ENCODE peak calls at places on chromosomes 11 and 22, in seven cellular contexts. I is H9, G is IMR-90, Y is H1, W is trophoblast cell, M is neuronal stem cell, R is mesendoderm. L is an unnamed sample.

GRCh38 chr11:127052420-127052819 is 51.9 kb upstream of the KIRREL3 start:
- DNase-seq in I (no peak), G (no peak), Y (no peak), W (no peak), M (peak), R (peak), L (no peak)

GRCh38 chr11:116502641-116503061 is 270.1 kb downstream of the BUD13 start:
- DNase-seq in I (no peak), G (no peak), Y (peak), W (no peak), M (no peak), R (no peak), L (no peak)

GRCh38 chr11:27718346-27718852 is 18.1 kb upstream of the BDNF start:
- DNase-seq in I (peak), G (peak), Y (peak), W (no peak), M (peak), R (peak), L (peak)

GRCh38 chr11:92272651-92273050 is 48.0 kb downstream of the FAT3 start:
- DNase-seq in I (no peak), G (no peak), Y (no peak), W (no peak), M (no peak), R (no peak), L (no peak)

GRCh38 chr11:110598725-110599124 is 113.5 kb downstream of the ARHGAP20 start:
- DNase-seq in I (no peak), G (no peak), Y (no peak), W (no peak), M (no peak), R (no peak), L (no peak)

GRCh38 chr11:72220696-72221363 is 3.7 kb upstream of the INPPL1 start:
- DNase-seq in I (peak), G (no peak), Y (no peak), W (no peak), M (no peak), R (no peak), L (no peak)

GRCh38 chr11:394858-395655 is 1.0 kb downstream of the PKP3 start:
- DNase-seq in I (no peak), G (no peak), Y (no peak), W (no peak), M (no peak), R (no peak), L (no peak)

GRCh38 chr11:45058344-45058743 is 88.1 kb upstream of the PRDM11 start:
- DNase-seq in I (no peak), G (no peak), Y (no peak), W (no peak), M (no peak), R (no peak), L (no peak)

GRCh38 chr11:119993732-119994131 is 144.2 kb downstream of the TRIM29 start:
- DNase-seq in I (no peak), G (no peak), Y (no peak), W (no peak), M (no peak), R (peak), L (no peak)

DNA sequence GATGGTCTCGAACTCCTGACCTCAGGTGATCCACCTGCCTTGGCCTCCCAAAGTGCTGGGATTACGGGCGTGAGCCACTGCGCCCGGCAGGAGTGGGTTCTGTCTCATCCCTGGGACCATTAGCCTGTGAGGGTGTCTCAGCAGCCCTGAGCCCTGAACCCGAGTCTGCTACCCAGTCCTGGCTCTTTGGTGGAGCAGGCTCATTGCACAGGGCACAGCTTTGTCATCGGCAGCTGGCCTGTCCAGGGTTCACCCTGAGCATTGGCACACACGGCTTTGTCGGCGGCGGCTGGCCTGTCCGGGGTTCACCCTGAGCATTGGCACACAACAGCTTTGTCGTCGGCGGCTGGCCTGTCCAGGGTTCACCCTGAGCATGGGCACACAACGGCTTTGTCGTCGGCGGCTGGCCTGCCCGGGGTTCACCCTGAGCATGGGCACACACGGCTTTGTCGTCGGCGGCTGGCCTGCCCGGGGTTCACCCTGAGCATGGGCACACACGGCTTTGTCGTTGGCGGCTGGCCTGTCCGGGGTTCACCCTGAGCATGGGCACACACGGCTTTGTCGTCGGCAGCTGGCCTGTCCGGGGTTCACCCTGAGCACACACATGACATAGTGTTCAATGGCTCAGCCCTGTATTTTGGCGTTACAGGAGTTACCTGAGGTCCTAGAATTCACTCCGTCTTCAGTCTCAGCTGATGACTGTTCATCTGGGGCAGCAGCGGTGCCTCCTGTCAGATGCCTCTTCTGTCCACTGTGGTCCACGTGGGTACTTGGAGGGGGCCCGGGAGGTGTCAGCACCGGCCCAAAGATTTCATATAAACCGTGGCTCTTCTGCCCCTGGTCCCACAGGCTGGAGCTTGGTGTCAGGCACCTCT is 1082.5 kb downstream of the BRD1 start:
- DNase-seq in I (no peak), G (no peak), Y (peak), W (no peak), M (no peak), R (no peak), L (no peak)
- H2BK120ac ChIP-seq in I (no peak), G (no peak), Y (no peak), W (no peak), M (no peak), R (no peak), L (no peak)

DNA sequence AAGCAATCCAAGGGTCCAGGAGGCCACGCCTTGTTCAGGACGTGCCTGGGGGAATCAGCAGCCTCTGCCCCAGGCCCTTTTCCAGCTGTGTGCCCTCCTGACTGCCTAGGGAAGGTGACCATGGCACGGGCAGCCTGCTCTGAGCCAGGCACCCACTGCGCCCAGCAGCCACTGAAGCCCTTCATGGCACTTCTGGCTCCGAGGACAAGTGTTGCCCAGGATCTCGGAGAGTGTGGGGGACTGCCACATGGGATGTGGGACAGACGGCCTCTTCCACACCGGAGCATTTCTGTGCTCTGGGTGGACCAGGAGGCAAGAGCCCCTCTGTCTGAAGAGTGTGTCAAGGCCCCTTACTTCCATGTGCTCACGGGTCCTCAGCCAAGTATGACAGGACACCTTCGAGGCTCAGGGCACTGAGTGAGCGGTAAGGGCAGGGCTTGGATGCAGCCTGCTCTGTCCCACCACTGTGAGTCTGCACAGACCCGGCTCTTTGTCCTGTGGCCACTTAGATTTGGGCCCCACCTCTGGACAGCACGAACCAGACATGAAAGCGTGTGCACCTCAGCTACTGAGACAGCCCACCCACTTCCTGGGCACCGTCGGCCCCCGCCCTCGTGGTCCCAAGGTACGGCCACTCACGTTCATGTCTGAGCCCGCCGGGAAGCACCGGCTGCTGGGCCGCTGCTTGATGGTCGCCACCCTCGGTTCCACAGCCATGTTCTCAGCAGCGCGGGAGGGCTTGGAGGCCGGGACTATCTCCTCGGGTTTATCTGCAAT is 93.6 kb downstream of the CTTN start:
- DNase-seq in I (no peak), G (no peak), Y (no peak), W (no peak), M (no peak), R (no peak), L (no peak)
- H3K18ac ChIP-seq in I (no peak), G (no peak), Y (no peak), W (no peak), M (peak), R (no peak), L (no peak)

DNA sequence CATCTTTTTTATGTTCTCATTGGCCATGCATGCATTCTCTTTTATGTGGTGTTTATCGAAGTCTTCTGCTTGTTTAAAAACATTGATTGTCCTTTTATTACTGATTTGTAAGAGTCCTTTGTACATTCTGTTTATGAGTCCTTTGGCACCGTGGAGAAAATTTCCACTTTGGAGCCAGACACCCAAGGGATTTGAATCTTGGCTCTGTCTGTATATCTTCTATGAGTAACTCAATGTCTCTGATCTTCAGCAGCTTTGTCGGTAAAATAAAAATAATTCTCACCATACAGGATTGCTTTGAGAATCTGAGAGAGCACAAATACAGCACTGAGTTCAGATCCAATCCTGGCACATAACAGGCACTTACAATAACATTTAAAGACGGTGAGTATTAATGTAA is 12.8 kb upstream of the SORL1 start:
- DNase-seq in I (no peak), G (no peak), Y (no peak), W (no peak), M (no peak), R (no peak), L (no peak)
- H2BK120ac ChIP-seq in I (no peak), G (no peak), Y (no peak), W (no peak), M (no peak), R (no peak), L (no peak)

GRCh38 chr22:20095521-20095920 is 15.5 kb downstream of the DGCR8 start:
- DNase-seq in I (no peak), G (no peak), Y (no peak), W (no peak), M (no peak), R (no peak), L (no peak)
- H3K18ac ChIP-seq in I (no peak), G (no peak), Y (no peak), W (no peak), M (no peak), R (no peak), L (no peak)

DNA sequence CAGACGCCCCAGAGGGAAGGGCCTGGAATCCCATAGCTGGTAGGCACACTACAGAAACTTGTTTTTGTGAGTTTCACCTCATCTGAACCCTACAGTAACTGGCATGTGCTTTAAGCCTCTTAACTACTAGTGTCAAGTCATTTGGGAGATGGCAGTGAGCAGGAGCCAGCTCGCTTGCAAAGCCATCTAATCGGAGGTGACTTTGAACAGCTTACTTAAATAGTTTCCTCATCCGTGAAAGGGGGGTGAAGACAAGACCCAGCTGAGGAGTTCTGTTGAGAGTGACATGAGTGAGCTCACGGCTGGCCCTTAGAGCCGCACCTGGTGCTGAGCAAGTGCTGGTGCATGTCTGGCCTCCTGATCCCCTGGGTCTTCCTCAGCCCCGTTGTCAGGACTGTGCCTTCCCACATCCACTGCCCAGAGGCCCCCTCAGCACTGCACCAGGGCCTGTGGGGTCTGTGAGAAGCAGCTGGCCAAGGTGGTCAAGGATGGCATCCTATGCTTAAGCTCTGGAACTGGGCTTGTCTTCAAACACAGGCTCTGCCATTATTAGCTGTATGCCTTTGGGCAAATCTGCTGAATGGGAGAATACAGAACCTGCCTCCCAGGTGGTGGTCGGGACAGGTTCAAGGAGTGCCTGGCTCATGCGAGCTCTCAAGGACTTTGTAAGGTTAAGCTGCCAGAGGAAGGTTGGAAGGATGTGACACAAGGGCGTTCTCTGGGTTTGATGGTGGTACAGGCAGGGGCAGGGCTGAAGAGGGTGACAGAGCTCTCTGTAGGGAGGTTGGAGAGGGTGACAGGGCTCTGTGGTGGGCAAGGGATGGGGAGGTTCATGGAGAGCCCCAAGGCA is 27.3 kb downstream of the INCENP start:
- DNase-seq in I (no peak), G (no peak), Y (no peak), W (no peak), M (no peak), R (no peak), L (no peak)
- H2BK120ac ChIP-seq in I (no peak), G (no peak), Y (no peak), W (no peak), M (no peak), R (no peak), L (no peak)

DNA sequence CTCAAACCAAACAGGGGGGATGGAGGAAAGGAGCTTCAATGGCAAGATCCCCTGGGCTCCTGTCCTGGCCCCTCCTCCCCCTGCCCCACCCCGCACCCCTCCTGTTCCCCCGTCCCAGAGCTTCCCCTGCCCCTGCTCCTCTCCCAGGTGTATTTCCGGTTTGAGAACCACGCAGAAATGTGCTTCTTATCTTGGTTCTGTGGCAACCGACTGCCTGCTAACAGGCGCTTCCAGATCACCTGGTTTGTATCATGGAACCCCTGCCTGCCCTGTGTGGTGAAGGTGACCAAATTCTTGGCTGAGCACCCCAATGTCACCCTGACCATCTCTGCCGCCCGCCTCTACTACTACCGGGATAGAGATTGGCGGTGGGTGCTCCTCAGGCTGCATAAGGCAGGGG is 4.0 kb downstream of the APOBEC3D start:
- DNase-seq in I (no peak), G (no peak), Y (no peak), W (no peak), M (no peak), R (no peak), L (no peak)
- H3K18ac ChIP-seq in I (no peak), G (no peak), Y (no peak), W (no peak), M (no peak), R (no peak), L (no peak)

GRCh38 chr11:60454212-60454611 is 1.4 kb upstream of the MS4A1 start:
- DNase-seq in I (no peak), G (no peak), Y (no peak), W (no peak), M (no peak), R (no peak), L (no peak)
- H2BK120ac ChIP-seq in I (no peak), G (no peak), Y (no peak), W (no peak), M (no peak), R (no peak), L (no peak)

DNA sequence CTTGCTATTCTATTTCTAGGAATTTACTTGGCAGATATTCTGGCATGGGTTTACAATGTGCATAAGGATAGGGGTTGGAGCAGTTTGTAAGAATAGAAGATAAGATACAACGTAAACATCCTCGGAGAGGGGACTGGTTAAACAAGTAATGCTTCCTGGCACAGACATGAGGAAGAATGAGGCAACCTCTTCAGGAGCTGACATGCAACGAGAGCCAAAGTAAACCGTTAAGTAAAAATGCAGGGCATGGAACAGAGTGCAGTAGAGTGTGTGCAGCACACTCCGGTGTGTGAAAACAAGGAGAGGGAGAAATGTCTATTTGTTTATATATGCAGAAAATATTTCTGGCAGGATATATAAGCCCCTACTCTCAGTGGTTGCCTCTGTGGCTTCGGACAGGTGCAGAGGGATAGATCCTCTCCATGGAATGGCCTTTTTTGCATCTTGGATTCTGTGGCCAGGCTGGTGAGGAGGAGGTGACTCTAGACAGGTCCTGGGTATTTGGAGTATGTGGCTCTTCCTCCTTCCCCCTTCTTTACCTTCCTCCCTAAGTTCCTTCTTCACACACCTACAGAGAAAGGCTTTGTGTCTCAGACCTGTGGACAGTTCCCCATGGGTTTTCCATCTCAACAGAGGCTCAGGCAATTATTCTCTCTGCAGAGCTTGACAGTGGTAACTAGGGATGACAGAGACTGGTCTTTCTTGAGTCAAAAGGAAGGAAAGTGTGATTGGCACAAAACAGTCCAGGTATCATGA is 2.5 kb downstream of the RAB36 start:
- DNase-seq in I (no peak), G (peak), Y (no peak), W (peak), M (no peak), R (no peak), L (peak)
- H3K18ac ChIP-seq in I (no peak), G (no peak), Y (no peak), W (no peak), M (no peak), R (no peak), L (no peak)

GRCh38 chr11:77171885-77172665 is 44.0 kb downstream of the MYO7A start:
- DNase-seq in I (peak), G (no peak), Y (peak), W (no peak), M (peak), R (peak), L (no peak)
- H2BK120ac ChIP-seq in I (no peak), G (no peak), Y (no peak), W (peak), M (no peak), R (no peak), L (no peak)

DNA sequence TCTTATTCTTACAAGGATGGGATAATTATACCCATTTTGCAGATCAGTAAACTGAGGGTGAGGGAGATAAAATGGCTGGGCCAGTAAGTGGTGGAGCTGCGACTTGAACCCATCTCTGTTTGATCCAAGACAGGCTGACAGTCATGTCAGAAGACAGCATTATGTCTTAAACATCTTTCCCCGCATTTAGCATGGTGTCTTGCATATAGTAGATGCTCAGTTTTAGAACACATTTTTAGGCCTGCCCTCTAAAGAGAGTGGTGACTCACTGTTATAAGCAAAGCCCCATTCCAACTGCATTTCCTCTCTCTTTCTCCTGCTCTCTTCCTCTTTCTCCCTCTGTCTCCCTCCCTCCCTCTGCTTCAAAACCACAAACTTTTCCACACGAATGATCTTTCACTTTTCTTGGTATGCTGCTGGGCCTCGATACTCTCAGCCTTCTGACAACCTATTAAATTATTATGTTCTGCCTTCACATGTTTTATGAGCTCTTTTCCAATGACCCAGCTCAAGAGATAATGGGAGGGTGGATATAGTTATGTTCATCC is 25.2 kb downstream of the CWC15 start:
- DNase-seq in I (no peak), G (peak), Y (no peak), W (no peak), M (no peak), R (no peak), L (peak)
- H3K18ac ChIP-seq in I (no peak), G (peak), Y (no peak), W (no peak), M (no peak), R (no peak), L (peak)

L was measured in mesenchymal stem cell.